ENCODE peak calls at places on chromosomes 13 and 19, in six cellular contexts. P, X, I, J, H and L are unnamed samples.

GRCh38 chr19:50358483-50359431 is 6.7 kb downstream of the NAPSA start:
- DNase-seq in P (peak; percentile 84), X (no peak), I (no peak), J (peak; percentile 41), H (peak; percentile 81), L (no peak)

GRCh38 chr13:50676602-50677001 is 166.9 kb downstream of the DLEU7 start:
- DNase-seq in P (no peak), X (no peak), I (peak; percentile 94), J (peak; percentile 69), H (no peak), L (no peak)

GRCh38 chr13:73938375-73939070 is 195.7 kb downstream of the KLF12 start:
- DNase-seq in P (no peak), X (peak; percentile 5), I (peak; percentile 56), J (peak; percentile 95), H (no peak), L (no peak)

GRCh38 chr19:46133101-46133627 is 8.7 kb upstream of the IGFL3 start:
- DNase-seq in P (peak; percentile 4), X (peak; percentile 83), I (peak; percentile 93), J (peak; percentile 92), H (peak; percentile 6), L (no peak)

GRCh38 chr19:41997121-41997850 is 3.3 kb upstream of the ATP1A3 start:
- DNase-seq in P (peak; percentile 28), X (peak; percentile 69), I (no peak), J (peak; percentile 45), H (peak; percentile 57), L (peak; percentile 66)

GRCh38 chr13:97856001-97856675 is 97.3 kb upstream of the IPO5 start:
- DNase-seq in P (no peak), X (peak; percentile 14), I (no peak), J (peak; percentile 82), H (peak; percentile 9), L (no peak)

GRCh38 chr13:114121496-114122466 is 10.6 kb downstream of the RASA3 start:
- DNase-seq in P (no peak), X (no peak), I (no peak), J (no peak), H (no peak), L (no peak)

GRCh38 chr19:47531640-47532387 is 17.0 kb upstream of the NAPA start:
- DNase-seq in P (no peak), X (no peak), I (no peak), J (peak; percentile 24), H (no peak), L (no peak)

GRCh38 chr19:39187552-39187943 is 9.2 kb upstream of the NCCRP1 start:
- DNase-seq in P (no peak), X (no peak), I (no peak), J (no peak), H (no peak), L (no peak)